ENCODE peak calls at places on chromosomes 6 and 20, in eight cellular contexts. One of them, this sample, is unnamed.

GRCh38 chr6:49849121-49849907 is 17.0 kb downstream of the CRISP1 start:
- DNase-seq in MM.1S: peak; percentile 62
- DNase-seq in IMR-90: peak; percentile 55
- DNase-seq in fibroblast of lung: peak; percentile 78
- DNase-seq in A549: peak; percentile 46
- DNase-seq in K562: peak; percentile 76
- DNase-seq in GM12878: no peak
- DNase-seq in astrocyte: peak; percentile 25
- DNase-seq in this sample: peak; percentile 83

GRCh38 chr6:17574871-17575560 is 25.1 kb upstream of the FAM8A1 start:
- DNase-seq in MM.1S: no peak
- DNase-seq in IMR-90: peak; percentile 93
- DNase-seq in fibroblast of lung: peak; percentile 89
- DNase-seq in A549: no peak
- DNase-seq in K562: no peak
- DNase-seq in GM12878: no peak
- DNase-seq in astrocyte: peak; percentile 87
- DNase-seq in this sample: no peak

GRCh38 chr20:24149175-24149574 is 160.6 kb upstream of the GGTLC1 start:
- DNase-seq in MM.1S: no peak
- DNase-seq in IMR-90: no peak
- DNase-seq in fibroblast of lung: no peak
- DNase-seq in A549: peak; percentile 11
- DNase-seq in K562: no peak
- DNase-seq in GM12878: no peak
- DNase-seq in astrocyte: no peak
- DNase-seq in this sample: no peak

GRCh38 chr6:12030993-12031550 is 19.0 kb downstream of the HIVEP1 start:
- DNase-seq in MM.1S: no peak
- DNase-seq in IMR-90: peak; percentile 57
- DNase-seq in fibroblast of lung: no peak
- DNase-seq in A549: no peak
- DNase-seq in K562: no peak
- DNase-seq in GM12878: no peak
- DNase-seq in astrocyte: peak; percentile 41
- DNase-seq in this sample: no peak

GRCh38 chr6:145547596-145548325 is 187.6 kb downstream of the EPM2A start:
- DNase-seq in MM.1S: no peak
- DNase-seq in IMR-90: no peak
- DNase-seq in fibroblast of lung: no peak
- DNase-seq in A549: no peak
- DNase-seq in K562: no peak
- DNase-seq in GM12878: no peak
- DNase-seq in astrocyte: no peak
- DNase-seq in this sample: no peak

GRCh38 chr20:17036546-17036945 is 190.3 kb upstream of the PCSK2 start:
- DNase-seq in MM.1S: no peak
- DNase-seq in IMR-90: peak; percentile 58
- DNase-seq in fibroblast of lung: no peak
- DNase-seq in A549: no peak
- DNase-seq in K562: no peak
- DNase-seq in GM12878: no peak
- DNase-seq in astrocyte: peak; percentile 38
- DNase-seq in this sample: no peak

GRCh38 chr20:59723607-59724456 is 119.5 kb downstream of the PHACTR3 start:
- DNase-seq in MM.1S: no peak
- DNase-seq in IMR-90: no peak
- DNase-seq in fibroblast of lung: no peak
- DNase-seq in A549: no peak
- DNase-seq in K562: no peak
- DNase-seq in GM12878: no peak
- DNase-seq in astrocyte: no peak
- DNase-seq in this sample: no peak

GRCh38 chr6:111784423-111784822 is 88.8 kb downstream of the FYN start:
- DNase-seq in MM.1S: no peak
- DNase-seq in IMR-90: no peak
- DNase-seq in fibroblast of lung: peak; percentile 18
- DNase-seq in A549: no peak
- DNase-seq in K562: no peak
- DNase-seq in GM12878: no peak
- DNase-seq in astrocyte: no peak
- DNase-seq in this sample: no peak

GRCh38 chr6:105482227-105482839 is 79.5 kb upstream of the PREP start:
- DNase-seq in MM.1S: peak; percentile 64
- DNase-seq in IMR-90: peak; percentile 38
- DNase-seq in fibroblast of lung: peak; percentile 76
- DNase-seq in A549: no peak
- DNase-seq in K562: peak; percentile 19
- DNase-seq in GM12878: no peak
- DNase-seq in astrocyte: no peak
- DNase-seq in this sample: no peak

GRCh38 chr20:64142546-64142945 is 21.7 kb upstream of the MYT1 start:
- DNase-seq in MM.1S: no peak
- DNase-seq in IMR-90: no peak
- DNase-seq in fibroblast of lung: no peak
- DNase-seq in A549: no peak
- DNase-seq in K562: no peak
- DNase-seq in GM12878: no peak
- DNase-seq in astrocyte: no peak
- DNase-seq in this sample: peak; percentile 31

GRCh38 chr6:26254666-26255176 is 110.3 kb upstream of the BTN3A2 start:
- DNase-seq in MM.1S: no peak
- DNase-seq in IMR-90: no peak
- DNase-seq in fibroblast of lung: no peak
- DNase-seq in A549: no peak
- DNase-seq in K562: no peak
- DNase-seq in GM12878: no peak
- DNase-seq in astrocyte: no peak
- DNase-seq in this sample: no peak

GRCh38 chr6:154292855-154293519 is 63.6 kb downstream of the IPCEF1 start:
- DNase-seq in MM.1S: no peak
- DNase-seq in IMR-90: peak; percentile 92
- DNase-seq in fibroblast of lung: peak; percentile 63
- DNase-seq in A549: peak; percentile 42
- DNase-seq in K562: no peak
- DNase-seq in GM12878: no peak
- DNase-seq in astrocyte: peak; percentile 77
- DNase-seq in this sample: no peak

GRCh38 chr20:53718142-53718481 is 124.5 kb upstream of the ZNF217 start:
- DNase-seq in MM.1S: no peak
- DNase-seq in IMR-90: no peak
- DNase-seq in fibroblast of lung: no peak
- DNase-seq in A549: no peak
- DNase-seq in K562: no peak
- DNase-seq in GM12878: no peak
- DNase-seq in astrocyte: no peak
- DNase-seq in this sample: peak; percentile 53

GRCh38 chr6:30875244-30876038 is 8.9 kb upstream of the DDR1 start:
- DNase-seq in MM.1S: no peak
- DNase-seq in IMR-90: no peak
- DNase-seq in fibroblast of lung: no peak
- DNase-seq in A549: no peak
- DNase-seq in K562: peak; percentile 95
- DNase-seq in GM12878: no peak
- DNase-seq in astrocyte: no peak
- DNase-seq in this sample: no peak

GRCh38 chr6:33416386-33417126 is 1.4 kb downstream of the CUTA start:
- DNase-seq in MM.1S: no peak
- DNase-seq in IMR-90: peak; percentile 55
- DNase-seq in fibroblast of lung: no peak
- DNase-seq in A549: no peak
- DNase-seq in K562: no peak
- DNase-seq in GM12878: no peak
- DNase-seq in astrocyte: no peak
- DNase-seq in this sample: no peak

GRCh38 chr6:88179692-88180091 is 13.5 kb upstream of the CNR1 start:
- DNase-seq in MM.1S: peak; percentile 64
- DNase-seq in IMR-90: no peak
- DNase-seq in fibroblast of lung: no peak
- DNase-seq in A549: no peak
- DNase-seq in K562: no peak
- DNase-seq in GM12878: peak; percentile 66
- DNase-seq in astrocyte: no peak
- DNase-seq in this sample: peak; percentile 17

GRCh38 chr6:134911532-134911931 is 38.4 kb downstream of the ALDH8A1 start:
- DNase-seq in MM.1S: no peak
- DNase-seq in IMR-90: peak; percentile 88
- DNase-seq in fibroblast of lung: peak; percentile 70
- DNase-seq in A549: no peak
- DNase-seq in K562: no peak
- DNase-seq in GM12878: no peak
- DNase-seq in astrocyte: peak; percentile 92
- DNase-seq in this sample: no peak

GRCh38 chr20:37856932-37857660 is 45.8 kb upstream of the VSTM2L start:
- DNase-seq in MM.1S: no peak
- DNase-seq in IMR-90: peak; percentile 89
- DNase-seq in fibroblast of lung: peak; percentile 69
- DNase-seq in A549: no peak
- DNase-seq in K562: no peak
- DNase-seq in GM12878: no peak
- DNase-seq in astrocyte: peak; percentile 70
- DNase-seq in this sample: no peak

GRCh38 chr20:38825901-38826625 is 20.6 kb downstream of the PPP1R16B start:
- DNase-seq in MM.1S: no peak
- DNase-seq in IMR-90: peak; percentile 67
- DNase-seq in fibroblast of lung: peak; percentile 31
- DNase-seq in A549: peak; percentile 61
- DNase-seq in K562: peak; percentile 79
- DNase-seq in GM12878: no peak
- DNase-seq in astrocyte: peak; percentile 76
- DNase-seq in this sample: peak; percentile 63

GRCh38 chr6:147000545-147001488 is 203.4 kb upstream of the STXBP5 start:
- DNase-seq in MM.1S: no peak
- DNase-seq in IMR-90: peak; percentile 79
- DNase-seq in fibroblast of lung: peak; percentile 77
- DNase-seq in A549: no peak
- DNase-seq in K562: peak; percentile 74
- DNase-seq in GM12878: no peak
- DNase-seq in astrocyte: peak; percentile 69
- DNase-seq in this sample: no peak

GRCh38 chr6:40285535-40285934 is 301.6 kb downstream of the LRFN2 start:
- DNase-seq in MM.1S: no peak
- DNase-seq in IMR-90: no peak
- DNase-seq in fibroblast of lung: no peak
- DNase-seq in A549: no peak
- DNase-seq in K562: no peak
- DNase-seq in GM12878: no peak
- DNase-seq in astrocyte: no peak
- DNase-seq in this sample: no peak
- H3K4me2 ChIP-seq in MM.1S: no peak overlapping the region
- H3K4me2 ChIP-seq in IMR-90: no peak overlapping the region
- H3K4me2 ChIP-seq in fibroblast of lung: no peak overlapping the region
- H3K4me2 ChIP-seq in A549: no peak overlapping the region
- H3K4me2 ChIP-seq in K562: no peak overlapping the region
- H3K4me2 ChIP-seq in GM12878: no peak overlapping the region
- H3K4me2 ChIP-seq in astrocyte: no peak overlapping the region
- H3K4me2 ChIP-seq in this sample: no peak overlapping the region

DNA sequence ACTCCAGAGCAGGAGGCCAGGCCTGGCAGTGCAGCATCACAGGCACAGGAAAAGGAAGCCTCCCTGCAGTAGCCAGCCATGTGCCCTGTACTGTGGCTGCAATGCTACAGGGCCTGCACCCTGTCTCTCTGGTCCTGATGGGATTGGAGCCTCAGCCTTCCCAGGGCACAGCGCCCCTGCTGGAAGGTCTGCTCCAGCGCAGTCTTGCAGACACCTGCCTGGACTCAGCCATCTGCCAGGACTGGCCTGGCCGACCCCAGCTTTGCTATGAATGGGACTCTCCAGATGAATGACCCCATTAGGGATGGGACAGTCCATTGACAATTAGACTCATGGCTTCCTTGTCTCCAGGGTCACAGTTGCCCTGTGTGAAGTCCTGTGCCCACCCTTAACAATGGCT is 251.6 kb downstream of the ERMARD start:
- DNase-seq in MM.1S: no peak
- DNase-seq in IMR-90: no peak
- DNase-seq in fibroblast of lung: no peak
- DNase-seq in A549: no peak
- DNase-seq in K562: no peak
- DNase-seq in GM12878: no peak
- DNase-seq in astrocyte: no peak
- DNase-seq in this sample: no peak
- H3K9me3 ChIP-seq in MM.1S: no peaks in the 10 kb centered on the region
- H3K9me3 ChIP-seq in IMR-90: peaks cover 37% of the 10 kb centered on the region
- H3K9me3 ChIP-seq in fibroblast of lung: no peaks in the 10 kb centered on the region
- H3K9me3 ChIP-seq in A549: no peaks in the 10 kb centered on the region
- H3K9me3 ChIP-seq in K562: no peaks in the 10 kb centered on the region
- H3K9me3 ChIP-seq in GM12878: peaks cover 4% of the 10 kb centered on the region
- H3K9me3 ChIP-seq in astrocyte: peaks cover 4% of the 10 kb centered on the region
- H3K9me3 ChIP-seq in this sample: peaks cover 15% of the 10 kb centered on the region

DNA sequence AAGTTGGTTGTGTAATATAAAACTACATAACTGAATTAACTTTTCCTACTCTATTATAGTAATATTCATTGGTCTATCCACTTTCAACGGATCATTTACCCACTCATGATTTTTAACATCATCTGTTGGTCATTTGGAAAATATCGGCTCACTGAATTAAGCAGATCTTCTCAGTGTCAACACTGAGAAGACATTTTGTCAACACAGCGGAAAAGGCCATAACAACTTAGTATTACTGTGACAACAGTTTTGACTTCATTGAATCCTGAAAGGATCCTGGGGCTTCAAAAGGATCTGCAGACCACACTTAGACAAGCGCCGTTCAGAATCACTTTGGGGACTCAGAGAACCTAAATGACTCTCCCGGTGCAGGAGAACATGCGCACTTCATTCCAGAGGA is 4.2 kb downstream of the ZBTB2 start:
- DNase-seq in MM.1S: no peak
- DNase-seq in IMR-90: no peak
- DNase-seq in fibroblast of lung: no peak
- DNase-seq in A549: no peak
- DNase-seq in K562: no peak
- DNase-seq in GM12878: no peak
- DNase-seq in astrocyte: no peak
- DNase-seq in this sample: peak; percentile 11
- H3K4me2 ChIP-seq in MM.1S: no peak overlapping the region
- H3K4me2 ChIP-seq in IMR-90: peak overlapping the region; percentile 20
- H3K4me2 ChIP-seq in fibroblast of lung: peak overlapping the region; percentile 28
- H3K4me2 ChIP-seq in A549: no peak overlapping the region
- H3K4me2 ChIP-seq in K562: no peak overlapping the region
- H3K4me2 ChIP-seq in GM12878: no peak overlapping the region
- H3K4me2 ChIP-seq in astrocyte: peak overlapping the region; percentile 78
- H3K4me2 ChIP-seq in this sample: no peak overlapping the region

DNA sequence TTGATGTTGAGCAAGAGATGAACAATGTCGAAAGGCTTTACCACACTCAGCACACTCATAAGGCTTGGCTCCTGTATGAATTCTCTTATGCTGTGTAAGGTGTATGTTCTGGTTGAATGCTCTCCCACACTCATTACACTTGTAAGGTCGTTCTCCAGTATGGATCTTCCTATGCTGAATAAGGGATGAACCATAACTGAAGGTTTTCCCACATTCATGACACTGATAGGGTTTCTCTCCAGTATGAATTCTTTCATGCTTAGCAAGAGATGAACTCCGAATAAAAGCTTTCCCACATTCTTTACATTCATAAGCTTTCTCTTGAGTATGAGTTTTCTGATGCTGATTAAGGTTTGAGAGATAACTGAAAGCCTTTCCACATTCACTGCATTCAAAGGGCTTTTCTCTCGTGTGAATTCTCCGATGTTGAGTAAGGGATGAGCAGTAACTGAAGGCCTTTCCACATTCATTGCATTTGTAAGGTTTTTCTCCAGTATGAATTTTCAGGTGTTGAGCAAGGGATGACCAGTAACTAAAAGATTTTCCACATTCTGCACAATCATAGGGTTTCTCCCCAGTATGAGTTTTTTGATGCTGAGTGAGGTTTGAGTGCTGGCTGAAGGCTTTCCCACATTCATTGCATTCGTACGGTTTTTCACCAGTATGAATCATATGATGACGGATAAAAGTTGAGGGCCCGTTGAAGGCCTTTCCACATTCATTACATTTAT is 21.1 kb downstream of the ZNF184 start:
- DNase-seq in MM.1S: no peak
- DNase-seq in IMR-90: no peak
- DNase-seq in fibroblast of lung: no peak
- DNase-seq in A549: no peak
- DNase-seq in K562: no peak
- DNase-seq in GM12878: no peak
- DNase-seq in astrocyte: no peak
- DNase-seq in this sample: no peak
- H3K9me3 ChIP-seq in MM.1S: peaks cover 5% of the 10 kb centered on the region
- H3K9me3 ChIP-seq in IMR-90: peaks cover 60% of the 10 kb centered on the region
- H3K9me3 ChIP-seq in fibroblast of lung: peaks cover 8% of the 10 kb centered on the region
- H3K9me3 ChIP-seq in A549: peaks cover 91% of the 10 kb centered on the region
- H3K9me3 ChIP-seq in K562: peaks cover 56% of the 10 kb centered on the region
- H3K9me3 ChIP-seq in GM12878: peaks cover 61% of the 10 kb centered on the region
- H3K9me3 ChIP-seq in astrocyte: peaks cover 68% of the 10 kb centered on the region
- H3K9me3 ChIP-seq in this sample: peaks cover 70% of the 10 kb centered on the region

This sample was measured in neural progenitor cell.